ENCODE peak calls at places on chromosomes 13 and 19, in ten cellular contexts. P is choroid plexus epithelial cell, Q is endothelial cell, E is neural progenitor cell, I is coronary artery, L is fibroblast of lung, A is Panc1, V is nephron progenitor cell, R is ascending aorta, S is tibial nerve. X is an unnamed sample.
A peak's percentile ranks its signal among the peaks of the same experiment; 100 is the strongest.

GRCh38 chr19:57903298-57904174 is 12.9 kb downstream of the ZNF417 start:
- DNase-seq in P (peak; percentile 67), Q (no peak), E (peak; percentile 33), I (no peak), L (peak; percentile 76), A (no peak), V (no peak), R (no peak), S (no peak), X (no peak)

GRCh38 chr19:30406220-30406944 is 34.2 kb downstream of the ZNF536 start:
- DNase-seq in P (no peak), Q (peak; percentile 67), E (peak; percentile 58), I (no peak), L (peak; percentile 1), A (no peak), V (peak; percentile 38), R (no peak), S (no peak), X (no peak)

GRCh38 chr19:15550847-15551182 is 42.5 kb downstream of the CYP4F22 start:
- DNase-seq in P (no peak), Q (no peak), E (no peak), I (no peak), L (no peak), A (no peak), V (no peak), R (no peak), S (no peak), X (no peak)

GRCh38 chr13:98144501-98145350 is 1.8 kb downstream of the FARP1 start:
- DNase-seq in P (peak; percentile 63), Q (peak; percentile 23), E (peak; percentile 81), I (no peak), L (peak; percentile 77), A (no peak), V (peak; percentile 50), R (no peak), S (no peak), X (no peak)

GRCh38 chr19:369876-370275 is 25.3 kb upstream of the MIER2 start:
- DNase-seq in P (no peak), Q (no peak), E (no peak), I (peak; percentile 61), L (no peak), A (no peak), V (no peak), R (no peak), S (no peak), X (no peak)

GRCh38 chr19:36099166-36099785 is 11.7 kb upstream of the OVOL3 start:
- DNase-seq in P (no peak), Q (no peak), E (no peak), I (no peak), L (no peak), A (no peak), V (no peak), R (no peak), S (no peak), X (no peak)

GRCh38 chr13:71249031-71249430 is 618.0 kb downstream of the DACH1 start:
- DNase-seq in P (no peak), Q (no peak), E (no peak), I (no peak), L (no peak), A (no peak), V (no peak), R (no peak), S (no peak), X (no peak)

GRCh38 chr13:49874430-49874829 is 61.7 kb downstream of the SPRYD7 start:
- DNase-seq in P (no peak), Q (no peak), E (no peak), I (no peak), L (no peak), A (no peak), V (no peak), R (no peak), S (no peak), X (no peak)

GRCh38 chr19:16459680-16460079 is 12.1 kb downstream of the EPS15L1 start:
- DNase-seq in P (no peak), Q (no peak), E (no peak), I (no peak), L (no peak), A (no peak), V (no peak), R (no peak), S (no peak), X (no peak)

GRCh38 chr13:47896546-47896945 is 104.5 kb downstream of the SUCLA2 start:
- DNase-seq in P (peak; percentile 30), Q (no peak), E (no peak), I (no peak), L (no peak), A (no peak), V (no peak), R (no peak), S (no peak), X (no peak)

GRCh38 chr13:93730780-93731179 is 504.2 kb downstream of the GPC6 start:
- DNase-seq in P (peak; percentile 81), Q (no peak), E (no peak), I (no peak), L (peak; percentile 46), A (no peak), V (no peak), R (no peak), S (no peak), X (no peak)

GRCh38 chr19:56930647-56931592 is 90.4 kb upstream of the PEG3 start:
- DNase-seq in P (no peak), Q (no peak), E (no peak), I (no peak), L (no peak), A (no peak), V (no peak), R (no peak), S (no peak), X (no peak)

GRCh38 chr19:42563352-42564210 is 31.1 kb downstream of the CEACAM8 start:
- DNase-seq in P (peak; percentile 72), Q (peak; percentile 46), E (peak; percentile 71), I (no peak), L (peak; percentile 36), A (peak; percentile 22), V (peak; percentile 42), R (no peak), S (no peak), X (no peak)

GRCh38 chr13:25966086-25966485 is 85.7 kb downstream of the SHISA2 start:
- DNase-seq in P (peak; percentile 47), Q (no peak), E (no peak), I (no peak), L (no peak), A (no peak), V (no peak), R (no peak), S (no peak), X (no peak)

GRCh38 chr13:28819748-28820098 is 416 bp upstream of the MTUS2 start:
- DNase-seq in P (peak; percentile 55), Q (peak; percentile 87), E (peak; percentile 94), I (no peak), L (peak; percentile 8), A (no peak), V (peak; percentile 89), R (no peak), S (no peak), X (no peak)
- TF ChIP-seq CTCF in P (peak; percentile 28), Q (no peak), E (peak; percentile 44), I (no peak), L (no peak), A (peak; percentile 78), V (no peak), R (peak; percentile 75), S (no peak), X (no peak)

GRCh38 chr19:45506246-45506990 is 861 bp upstream of the VASP start:
- DNase-seq in P (peak; percentile 92), Q (peak; percentile 94), E (peak; percentile 96), I (peak; percentile 94), L (peak; percentile 87), A (peak; percentile 46), V (peak; percentile 98), R (peak; percentile 73), S (peak; percentile 88), X (no peak)
- TF ChIP-seq CTCF in P (peak; percentile 58), Q (no peak), E (peak; percentile 59), I (no peak), L (peak; percentile 32), A (peak; percentile 79), V (no peak), R (no peak), S (peak; percentile 28), X (no peak)

DNA sequence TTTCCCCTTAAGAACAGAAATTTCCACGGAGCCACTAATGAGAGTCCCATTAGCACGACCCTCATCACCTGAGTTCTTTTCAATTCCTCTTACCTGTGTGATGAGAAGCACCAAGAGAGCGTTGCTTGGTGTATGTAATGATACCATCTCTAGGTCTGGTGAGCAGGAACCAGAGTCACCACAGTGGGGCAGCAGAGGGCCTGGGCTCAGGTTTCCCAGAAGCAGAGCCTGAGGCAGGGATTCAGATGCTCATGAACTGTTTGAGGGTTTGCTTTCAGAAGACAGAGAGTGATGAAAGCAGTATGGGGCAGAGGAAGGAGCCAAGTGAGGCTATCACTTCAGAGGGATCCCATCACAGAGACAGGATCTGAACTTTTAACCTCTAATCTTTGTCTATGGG is 3.1 kb upstream of the PTPRH start:
- DNase-seq in P (no peak), Q (no peak), E (no peak), I (no peak), L (no peak), A (no peak), V (no peak), R (no peak), S (no peak), X (no peak)
- TF ChIP-seq CTCF in P (peak; percentile 30), Q (peak; percentile 12), E (peak; percentile 16), I (no peak), L (no peak), A (no peak), V (no peak), R (no peak), S (no peak), X (no peak)

GRCh38 chr13:52652170-52652979 is at the start of gene SUGT1:
- DNase-seq in P (peak; percentile 99), Q (peak; percentile 93), E (peak; percentile 98), I (peak; percentile 98), L (peak; percentile 98), A (peak; percentile 70), V (peak; percentile 95), R (peak; percentile 88), S (peak; percentile 93), X (no peak)

GRCh38 chr13:52651880-52652169 is 811 bp upstream of the SUGT1 start:
- DNase-seq in P (no peak), Q (no peak), E (no peak), I (no peak), L (no peak), A (no peak), V (no peak), R (no peak), S (no peak), X (no peak)

GRCh38 chr13:52646967-52647366 is 4.7 kb downstream of the HNRNPA1L2 start:
- DNase-seq in P (no peak), Q (no peak), E (no peak), I (no peak), L (no peak), A (no peak), V (no peak), R (no peak), S (no peak), X (no peak)

GRCh38 chr13:52650731-52651130 is 1.9 kb upstream of the SUGT1 start:
- DNase-seq in P (no peak), Q (no peak), E (peak; percentile 4), I (no peak), L (no peak), A (no peak), V (no peak), R (no peak), S (no peak), X (no peak)

DNA sequence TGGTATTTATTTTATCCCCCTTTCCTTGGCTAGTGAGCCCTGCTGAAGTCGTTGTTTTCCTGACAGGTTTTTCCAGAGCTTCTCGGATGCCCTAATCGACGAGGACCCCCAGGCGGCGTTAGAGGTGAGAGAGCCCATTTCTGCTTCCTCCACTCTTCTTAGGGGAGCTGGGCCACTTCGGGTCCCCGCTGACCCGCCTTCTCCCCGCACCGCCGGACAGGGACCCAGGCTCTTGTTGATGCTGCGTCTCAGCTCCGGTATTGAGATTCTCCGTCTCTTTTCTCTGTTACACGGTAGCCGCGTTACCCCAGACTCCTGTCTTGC is 306 bp downstream of the SUGT1 start:
- DNase-seq in P (no peak), Q (no peak), E (no peak), I (no peak), L (no peak), A (no peak), V (peak; percentile 67), R (no peak), S (no peak), X (no peak)
- TF ChIP-seq CTCF in P (no peak), Q (peak; percentile 10), E (peak; percentile 9), I (peak; percentile 13), L (no peak), A (peak; percentile 44), V (no peak), R (no peak), S (peak; percentile 22), X (no peak)